ENCODE peak calls at places on chromosome 6, in six cellular contexts. T is body of pancreas, G is BJ, M is GM12865, P is PC-3, X is AG04449. F is an unnamed sample.
A peak's percentile ranks its signal among the peaks of the same experiment; 100 is the strongest.

GRCh38 chr6:26064619-26065257 is 22.5 kb upstream of the HFE start:
- DNase-seq in T (peak; percentile 36), G (no peak), M (peak; percentile 71), P (peak; percentile 68), X (no peak), F (no peak)

GRCh38 chr6:143940011-143940597 is 68.0 kb downstream of the PLAGL1 start:
- DNase-seq in T (peak; percentile 66), G (no peak), M (peak; percentile 84), P (peak; percentile 66), X (no peak), F (no peak)

GRCh38 chr6:116101298-116101718 is 655 bp downstream of the NT5DC1 start:
- DNase-seq in T (no peak), G (no peak), M (no peak), P (no peak), X (no peak), F (no peak)

GRCh38 chr6:160733045-160733646 is 31.1 kb downstream of the PLG start:
- DNase-seq in T (peak; percentile 44), G (no peak), M (peak; percentile 82), P (peak; percentile 68), X (no peak), F (peak; percentile 48)

GRCh38 chr6:145028144-145028818 is 707.0 kb downstream of the EPM2A start:
- DNase-seq in T (no peak), G (no peak), M (peak; percentile 43), P (peak; percentile 75), X (no peak), F (peak; percentile 22)

GRCh38 chr6:155418017-155418749 is 37.5 kb downstream of the NOX3 start:
- DNase-seq in T (no peak), G (no peak), M (peak; percentile 87), P (no peak), X (peak; percentile 31), F (no peak)

GRCh38 chr6:130760006-130760405 is 67.2 kb upstream of the SMLR1 start:
- DNase-seq in T (no peak), G (no peak), M (peak; percentile 11), P (peak; percentile 66), X (no peak), F (peak; percentile 39)

GRCh38 chr6:82076855-82077254 is 170.7 kb downstream of the IBTK start:
- DNase-seq in T (no peak), G (no peak), M (no peak), P (peak; percentile 12), X (no peak), F (no peak)

GRCh38 chr6:153436346-153436745 is 305.3 kb upstream of the RGS17 start:
- DNase-seq in T (no peak), G (no peak), M (no peak), P (no peak), X (no peak), F (no peak)

GRCh38 chr6:93621400-93621799 is 202.0 kb upstream of the EPHA7 start:
- DNase-seq in T (no peak), G (no peak), M (no peak), P (no peak), X (no peak), F (no peak)

GRCh38 chr6:83071707-83072106 is 4.2 kb downstream of the DOP1A start:
- DNase-seq in T (no peak), G (no peak), M (no peak), P (no peak), X (no peak), F (no peak)

GRCh38 chr6:84204011-84204410 is 23.4 kb downstream of the CEP162 start:
- DNase-seq in T (no peak), G (no peak), M (no peak), P (no peak), X (no peak), F (no peak)

GRCh38 chr6:52133326-52133725 is 45.9 kb upstream of the PKHD1 start:
- DNase-seq in T (no peak), G (no peak), M (no peak), P (no peak), X (no peak), F (no peak)

GRCh38 chr6:47787620-47788497 is 6.0 kb downstream of the OPN5 start:
- DNase-seq in T (peak; percentile 63), G (no peak), M (peak; percentile 66), P (peak; percentile 88), X (no peak), F (no peak)

GRCh38 chr6:125748534-125749111 is 809 bp upstream of the HEY2 start:
- DNase-seq in T (no peak), G (no peak), M (no peak), P (peak; percentile 11), X (no peak), F (no peak)

GRCh38 chr6:13696226-13696625 is 15.4 kb downstream of the RANBP9 start:
- DNase-seq in T (no peak), G (peak; percentile 80), M (no peak), P (peak; percentile 35), X (peak; percentile 65), F (no peak)

GRCh38 chr6:154909821-154910220 is 85.3 kb upstream of the TIAM2 start:
- DNase-seq in T (no peak), G (no peak), M (no peak), P (no peak), X (no peak), F (no peak)

GRCh38 chr6:24543683-24544082 is 48.9 kb downstream of the ALDH5A1 start:
- DNase-seq in T (no peak), G (no peak), M (no peak), P (no peak), X (no peak), F (no peak)

DNA sequence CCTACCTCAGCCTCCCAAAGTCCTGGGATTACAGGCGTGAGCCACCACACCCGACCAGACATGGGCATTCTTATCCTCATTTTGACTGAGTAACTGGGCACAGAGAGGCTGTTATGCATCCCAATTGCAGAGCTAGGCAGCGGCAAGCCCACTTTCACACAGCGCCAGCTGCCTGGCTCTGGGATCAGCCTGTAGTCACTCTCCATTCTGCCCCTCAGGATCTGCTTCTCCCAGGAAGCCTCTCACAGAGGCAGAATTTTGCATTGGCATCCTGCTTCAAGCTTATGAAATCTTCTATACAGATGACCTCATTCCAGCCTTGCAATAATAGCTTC is 37.0 kb upstream of the IER3 start:
- DNase-seq in T (no peak), G (no peak), M (no peak), P (no peak), X (no peak), F (no peak)
- H3K4me3 ChIP-seq in T (no peak overlapping the region), G (no peak overlapping the region), M (no peak overlapping the region), P (no peak overlapping the region), X (peak overlapping the region; percentile 29), F (no peak overlapping the region)

GRCh38 chr6:137763861-137764260 is 103.2 kb upstream of the TNFAIP3 start:
- DNase-seq in T (no peak), G (no peak), M (no peak), P (no peak), X (no peak), F (no peak)

GRCh38 chr6:137761072-137761471 is 106.0 kb upstream of the TNFAIP3 start:
- DNase-seq in T (no peak), G (no peak), M (no peak), P (no peak), X (no peak), F (no peak)

GRCh38 chr6:137761487-137761886 is 105.6 kb upstream of the TNFAIP3 start:
- DNase-seq in T (no peak), G (no peak), M (no peak), P (no peak), X (no peak), F (no peak)

GRCh38 chr6:137763436-137763835 is 103.6 kb upstream of the TNFAIP3 start:
- DNase-seq in T (no peak), G (no peak), M (no peak), P (no peak), X (no peak), F (no peak)

GRCh38 chr6:137762168-137763090 is 104.6 kb upstream of the TNFAIP3 start:
- DNase-seq in T (no peak), G (no peak), M (no peak), P (no peak), X (no peak), F (no peak)
- H3K4me3 ChIP-seq in T (no peak overlapping the region), G (no peak overlapping the region), M (no peak overlapping the region), P (no peak overlapping the region), X (no peak overlapping the region), F (no peak overlapping the region)

DNA sequence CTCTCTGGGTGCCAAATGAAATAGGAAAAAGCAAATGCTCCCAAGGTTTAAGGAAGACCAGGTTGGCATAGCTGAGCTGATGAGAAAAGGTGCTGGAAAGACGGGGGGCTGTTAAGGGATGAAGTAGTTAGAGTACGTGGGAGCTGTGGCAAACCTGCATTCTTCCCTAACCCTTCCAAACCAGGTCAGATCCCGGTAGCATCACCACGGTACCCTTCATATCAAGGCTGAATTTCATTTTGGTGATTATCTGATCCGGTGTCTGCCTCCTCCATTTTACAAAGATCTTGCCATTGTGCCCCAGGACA is 68.0 kb upstream of the PIM1 start:
- DNase-seq in T (no peak), G (no peak), M (no peak), P (no peak), X (no peak), F (no peak)
- H3K4me3 ChIP-seq in T (no peak overlapping the region), G (peak overlapping the region; percentile 29), M (no peak overlapping the region), P (peak overlapping the region; percentile 59), X (peak overlapping the region; percentile 46), F (peak overlapping the region; percentile 1)

DNA sequence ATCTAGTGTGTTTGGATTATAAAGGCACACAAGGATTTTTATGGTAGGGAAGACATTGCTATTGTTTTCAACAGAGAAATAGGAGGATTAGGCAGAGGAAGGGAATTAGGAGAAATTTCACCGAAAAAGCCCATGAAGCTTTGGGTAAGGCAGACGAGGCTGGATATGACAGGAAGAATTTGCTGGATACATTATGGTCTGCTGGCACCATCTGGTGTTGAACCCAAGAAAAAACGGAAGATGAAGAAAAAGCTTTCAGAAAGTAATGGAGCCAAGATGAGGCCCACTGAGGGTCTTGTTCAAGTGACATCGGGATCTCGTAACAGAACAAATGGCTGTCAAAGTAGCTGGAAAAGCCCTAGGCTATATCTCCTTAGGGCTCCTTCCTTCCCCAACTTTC is 56.5 kb downstream of the OR2J2 start:
- DNase-seq in T (no peak), G (no peak), M (no peak), P (no peak), X (no peak), F (no peak)
- H3K4me3 ChIP-seq in T (no peak overlapping the region), G (no peak overlapping the region), M (no peak overlapping the region), P (no peak overlapping the region), X (no peak overlapping the region), F (no peak overlapping the region)

DNA sequence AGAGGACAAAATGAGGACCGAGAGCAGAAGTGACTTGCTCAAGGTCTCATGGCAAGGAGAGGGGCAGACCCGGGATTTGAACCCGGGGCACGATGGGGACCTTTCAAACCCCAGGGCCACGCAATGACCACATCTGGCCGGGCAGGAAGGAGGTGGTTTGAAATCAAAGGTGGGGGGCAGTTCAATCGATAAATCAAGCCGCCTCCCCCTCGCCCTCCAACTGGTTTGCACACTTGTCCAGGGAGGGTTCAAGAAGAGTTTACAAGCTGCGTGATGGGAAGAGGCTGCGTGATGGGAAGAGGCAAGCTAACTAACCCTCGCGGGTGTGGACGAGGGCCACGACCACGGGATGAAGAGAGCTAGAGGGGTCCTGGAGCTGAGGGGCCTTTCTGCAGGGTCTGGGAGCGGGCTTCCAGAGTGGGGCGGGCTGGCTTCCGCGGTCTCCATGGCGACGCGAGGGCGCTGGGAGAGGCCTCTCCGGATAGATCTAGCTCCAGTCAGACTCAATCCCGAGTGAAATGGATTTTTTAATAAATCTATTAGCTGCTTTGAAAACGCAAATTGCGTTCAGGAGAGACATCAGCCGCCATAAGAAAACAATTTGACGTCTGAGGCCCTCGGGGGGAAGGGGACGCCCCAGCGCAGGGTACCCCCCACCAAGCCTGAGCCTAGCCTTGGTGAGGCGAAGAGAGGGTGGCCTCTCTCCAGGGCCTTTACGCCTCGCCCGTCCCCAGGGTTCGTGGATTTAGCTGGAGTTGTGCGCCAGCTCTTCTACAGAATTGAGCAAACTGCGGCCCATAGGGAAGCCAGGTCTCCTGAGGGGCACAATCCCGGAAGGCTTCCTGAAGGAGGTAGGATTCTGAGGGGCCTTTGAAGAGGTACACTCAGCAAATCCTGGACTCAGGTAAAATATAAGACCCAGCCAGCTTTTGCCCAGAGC is 143.9 kb downstream of the GRM4 start:
- DNase-seq in T (no peak), G (no peak), M (no peak), P (no peak), X (no peak), F (no peak)
- H3K4me3 ChIP-seq in T (no peak overlapping the region), G (no peak overlapping the region), M (no peak overlapping the region), P (no peak overlapping the region), X (no peak overlapping the region), F (no peak overlapping the region)

F was measured in iPS DF 6.9.